ENCODE peak calls at places on chromosomes 3 and 15, in four cellular contexts. E, T, G and C are unnamed samples.

GRCh38 chr3:189149203-189149602 is 22.6 kb upstream of the TPRG1 start:
- DNase-seq in E (no peak), T (no peak), G (no peak), C (no peak)

GRCh38 chr3:72942427-72942826 is 54.2 kb upstream of the PPP4R2 start:
- DNase-seq in E (no peak), T (no peak), G (no peak), C (no peak)

GRCh38 chr15:48622227-48622626 is 23.3 kb downstream of the FBN1 start:
- DNase-seq in E (no peak), T (no peak), G (no peak), C (no peak)

GRCh38 chr3:88150771-88151170 is 1.0 kb downstream of the C3orf38 start:
- DNase-seq in E (no peak), T (no peak), G (no peak), C (no peak)

GRCh38 chr3:134620476-134621115 is 30.2 kb downstream of the KY start:
- DNase-seq in E (no peak), T (no peak), G (no peak), C (no peak)

GRCh38 chr3:196962108-196962929 is 6.3 kb downstream of the PIGZ start:
- DNase-seq in E (no peak), T (no peak), G (no peak), C (no peak)

GRCh38 chr3:115961390-115961789 is 338.1 kb downstream of the GAP43 start:
- DNase-seq in E (peak; percentile 21), T (no peak), G (no peak), C (peak; percentile 45)

GRCh38 chr3:11091088-11091590 is 63.2 kb upstream of the HRH1 start:
- DNase-seq in E (no peak), T (no peak), G (peak; percentile 39), C (no peak)

GRCh38 chr3:82509951-82510603 is 748.6 kb upstream of the GBE1 start:
- DNase-seq in E (no peak), T (no peak), G (no peak), C (no peak)

GRCh38 chr3:194487289-194488006 is 646 bp upstream of the ATP13A3 start:
- DNase-seq in E (peak; percentile 65), T (peak; percentile 48), G (no peak), C (no peak)

GRCh38 chr3:9622438-9622837 is 26.9 kb upstream of the MTMR14 start:
- DNase-seq in E (no peak), T (no peak), G (no peak), C (no peak)

GRCh38 chr3:40714771-40715170 is 190.0 kb downstream of the ZNF621 start:
- DNase-seq in E (no peak), T (no peak), G (no peak), C (peak; percentile 85)

GRCh38 chr15:77626002-77626401 is 6.7 kb downstream of the LINGO1 start:
- DNase-seq in E (no peak), T (no peak), G (no peak), C (no peak)

GRCh38 chr3:48798998-48799397 is 48.7 kb downstream of the PRKAR2A start:
- DNase-seq in E (no peak), T (no peak), G (no peak), C (no peak)

GRCh38 chr3:48656061-48656840 is 6.4 kb downstream of the CELSR3 start:
- DNase-seq in E (peak; percentile 87), T (peak; percentile 85), G (peak; percentile 62), C (peak; percentile 70)

GRCh38 chr3:171676600-171677175 is 133.6 kb downstream of the PLD1 start:
- DNase-seq in E (peak; percentile 50), T (peak; percentile 46), G (no peak), C (no peak)

GRCh38 chr15:45921376-45921775 is 286.5 kb downstream of the SQOR start:
- DNase-seq in E (no peak), T (no peak), G (no peak), C (peak; percentile 51)

GRCh38 chr3:18988619-18989229 is 159.6 kb upstream of the KCNH8 start:
- DNase-seq in E (no peak), T (no peak), G (no peak), C (no peak)

GRCh38 chr15:75727851-75728715 is 15.4 kb upstream of the CSPG4 start:
- DNase-seq in E (peak; percentile 60), T (peak; percentile 61), G (no peak), C (no peak)

GRCh38 chr3:41103200-41103599 is 96.1 kb upstream of the CTNNB1 start:
- DNase-seq in E (no peak), T (no peak), G (no peak), C (no peak)

GRCh38 chr3:114299421-114299820 is 5.6 kb downstream of the TIGIT start:
- DNase-seq in E (peak; percentile 33), T (no peak), G (no peak), C (no peak)

GRCh38 chr15:41494190-41494921 is 682 bp downstream of the ITPKA start:
- DNase-seq in E (no peak), T (no peak), G (no peak), C (no peak)

GRCh38 chr15:55917881-55918296 is 75.5 kb downstream of the NEDD4 start:
- DNase-seq in E (no peak), T (no peak), G (peak; percentile 96), C (peak; percentile 85)

GRCh38 chr15:99120050-99120777 is 15.3 kb downstream of the SYNM start:
- DNase-seq in E (no peak), T (no peak), G (no peak), C (no peak)

GRCh38 chr3:193641376-193641775 is 48.4 kb downstream of the OPA1 start:
- DNase-seq in E (no peak), T (no peak), G (no peak), C (no peak)

GRCh38 chr15:33963831-33964664 is 4.2 kb upstream of the CHRM5 start:
- DNase-seq in E (no peak), T (no peak), G (peak; percentile 37), C (peak; percentile 30)

GRCh38 chr3:40768536-40768935 is 243.8 kb downstream of the ZNF621 start:
- DNase-seq in E (no peak), T (no peak), G (no peak), C (peak; percentile 47)

GRCh38 chr15:92803852-92804609 is 96.1 kb upstream of the CHD2 start:
- DNase-seq in E (peak; percentile 61), T (peak; percentile 40), G (peak; percentile 100), C (peak; percentile 100)

GRCh38 chr3:48440590-48440958 is 517 bp downstream of the TMA7 start:
- DNase-seq in E (no peak), T (no peak), G (no peak), C (peak; percentile 13)

GRCh38 chr15:82554351-82554750 is 14.1 kb upstream of the RPS17 start:
- DNase-seq in E (no peak), T (no peak), G (no peak), C (no peak)

GRCh38 chr3:185822221-185822956 is 2.5 kb downstream of the IGF2BP2 start:
- DNase-seq in E (no peak), T (no peak), G (peak; percentile 87), C (no peak)

GRCh38 chr3:177561365-177561764 is 364.1 kb upstream of the TBL1XR1 start:
- DNase-seq in E (no peak), T (no peak), G (no peak), C (no peak)

GRCh38 chr3:20997183-20997582 is 753.8 kb downstream of the ZNF385D start:
- DNase-seq in E (no peak), T (no peak), G (no peak), C (no peak)

GRCh38 chr3:123081718-123082369 is 15.0 kb downstream of the PDIA5 start:
- DNase-seq in E (no peak), T (no peak), G (no peak), C (no peak)

GRCh38 chr15:54482251-54482650 is 504.0 kb downstream of the UNC13C start:
- DNase-seq in E (no peak), T (no peak), G (no peak), C (no peak)

GRCh38 chr3:13600950-13601691 is 52.2 kb downstream of the FBLN2 start:
- DNase-seq in E (no peak), T (no peak), G (peak; percentile 80), C (peak; percentile 100)

GRCh38 chr3:9404680-9405079 is 7.3 kb downstream of the SETD5 start:
- DNase-seq in E (no peak), T (no peak), G (no peak), C (no peak)

GRCh38 chr15:68652141-68652540 is 73.3 kb downstream of the CORO2B start:
- DNase-seq in E (peak; percentile 88), T (peak; percentile 41), G (no peak), C (peak; percentile 26)

GRCh38 chr15:73892446-73893226 is 19.3 kb downstream of the TBC1D21 start:
- DNase-seq in E (no peak), T (no peak), G (no peak), C (no peak)

GRCh38 chr3:17979248-17979647 is 236.8 kb upstream of the TBC1D5 start:
- DNase-seq in E (no peak), T (no peak), G (no peak), C (no peak)

GRCh38 chr15:39499151-39499550 is 81.7 kb upstream of the THBS1 start:
- DNase-seq in E (no peak), T (no peak), G (no peak), C (no peak)
- H3K4me1 ChIP-seq in E (no peaks in the 10 kb centered on the region), T (no peaks in the 10 kb centered on the region), G (peaks cover 29% of the 10 kb centered on the region), C (peaks cover 13% of the 10 kb centered on the region)

GRCh38 chr3:52238193-52238760 is 681 bp downstream of the TWF2 start:
- DNase-seq in E (no peak), T (no peak), G (peak; percentile 12), C (peak; percentile 57)

GRCh38 chr3:52242039-52242438 is 3.1 kb upstream of the TWF2 start:
- DNase-seq in E (no peak), T (no peak), G (no peak), C (no peak)

GRCh38 chr3:52238761-52239701 is at the start of gene TWF2:
- DNase-seq in E (peak; percentile 88), T (peak; percentile 87), G (peak; percentile 78), C (peak; percentile 53)

GRCh38 chr3:52240886-52241244 is 1.9 kb upstream of the TWF2 start:
- DNase-seq in E (no peak), T (no peak), G (no peak), C (no peak)

DNA sequence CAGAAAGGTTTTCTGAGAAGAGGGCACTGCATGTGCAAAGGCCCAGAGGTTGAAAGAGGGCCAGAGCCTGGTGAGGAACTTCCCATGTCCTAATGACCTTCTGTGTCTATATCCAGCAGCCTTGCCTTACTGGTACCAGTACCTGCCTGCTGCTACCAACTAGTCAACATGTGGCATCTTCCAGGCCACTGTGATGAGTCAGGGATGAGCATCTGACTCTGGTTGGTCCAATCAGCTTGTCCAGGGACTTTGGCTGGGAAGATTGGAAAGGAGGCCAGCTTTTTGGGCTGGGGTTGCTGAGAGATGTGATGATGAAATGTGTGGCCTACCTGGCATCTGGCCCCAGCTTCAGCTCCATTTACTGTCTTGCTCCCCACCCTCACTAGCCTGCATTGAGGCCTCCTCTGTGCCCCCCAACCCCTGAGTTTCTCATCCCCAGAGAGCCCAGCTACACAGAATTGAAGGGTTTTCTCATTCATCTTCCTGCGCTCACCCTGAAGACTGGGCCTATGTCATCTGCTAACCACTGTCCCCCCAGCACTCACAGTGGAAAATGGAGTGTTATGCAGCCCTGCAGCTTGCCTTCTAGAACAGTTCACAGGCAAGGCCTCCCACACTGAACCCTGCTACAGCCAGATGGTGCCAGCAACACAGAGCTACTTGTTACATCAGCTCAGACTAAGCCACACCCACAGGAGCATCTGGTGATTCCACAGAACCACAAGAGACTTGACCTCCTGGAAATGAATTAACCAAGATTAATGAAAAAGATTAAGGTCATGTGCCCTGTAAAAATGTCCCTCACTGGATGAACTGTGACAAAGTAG is 1.3 kb upstream of the TWF2 start:
- DNase-seq in E (peak; percentile 76), T (no peak), G (peak; percentile 98), C (peak; percentile 82)
- H3K4me1 ChIP-seq in E (peaks cover 43% of the 10 kb centered on the region), T (peaks cover 47% of the 10 kb centered on the region), G (peaks cover 35% of the 10 kb centered on the region), C (peaks cover 26% of the 10 kb centered on the region)

GRCh38 chr15:52485290-52485689 is 43.4 kb downstream of the MYO5A start:
- DNase-seq in E (no peak), T (no peak), G (no peak), C (no peak)
- H3K4me1 ChIP-seq in E (no peaks in the 10 kb centered on the region), T (peaks cover 5% of the 10 kb centered on the region), G (peaks cover 12% of the 10 kb centered on the region), C (peaks cover 33% of the 10 kb centered on the region)

GRCh38 chr3:124848300-124848699 is 38.9 kb downstream of the ITGB5 start:
- DNase-seq in E (no peak), T (no peak), G (no peak), C (no peak)
- H3K4me1 ChIP-seq in E (peaks cover 8% of the 10 kb centered on the region), T (peaks cover 19% of the 10 kb centered on the region), G (peaks cover 32% of the 10 kb centered on the region), C (peaks cover 12% of the 10 kb centered on the region)